ENCODE peak calls at places on chromosome 15, in five cellular contexts. V, Q, S, A and L are unnamed samples.

GRCh38 chr15:54212635-54213034 is 234.4 kb downstream of the UNC13C start:
- DNase-seq in Q (no peak), V (no peak), S (no peak), A (no peak), L (no peak)

GRCh38 chr15:73330206-73331051 is 38.3 kb downstream of the HCN4 start:
- DNase-seq in Q (peak; percentile 5), V (no peak), A (no peak), S (no peak), L (no peak)

GRCh38 chr15:71743861-71744382 is 66.4 kb upstream of the NR2E3 start:
- DNase-seq in V (no peak), S (peak; percentile 39), A (no peak), Q (peak; percentile 46), L (peak; percentile 69)

GRCh38 chr15:74873756-74874424 is 725 bp upstream of the SCAMP2 start:
- DNase-seq in Q (peak; percentile 37), A (no peak), V (peak; percentile 65), S (peak; percentile 34), L (no peak)

GRCh38 chr15:90610220-90610619 is 80.5 kb downstream of the CRTC3 start:
- DNase-seq in V (no peak), S (no peak), Q (no peak), A (no peak), L (peak; percentile 89)

GRCh38 chr15:65423977-65424679 is 1.4 kb upstream of the IGDCC4 start:
- DNase-seq in Q (no peak), V (no peak), S (no peak), A (no peak), L (peak; percentile 51)

GRCh38 chr15:27412413-27412812 is 441.4 kb downstream of the GABRG3 start:
- DNase-seq in S (no peak), Q (peak; percentile 21), V (no peak), A (no peak), L (no peak)

GRCh38 chr15:96316953-96317629 is 13.4 kb upstream of the NR2F2 start:
- DNase-seq in Q (no peak), A (no peak), V (no peak), S (no peak), L (no peak)

GRCh38 chr15:68471552-68471951 is 39.6 kb upstream of the ITGA11 start:
- DNase-seq in Q (no peak), A (no peak), V (no peak), S (no peak), L (peak; percentile 12)

GRCh38 chr15:41566121-41566885 is 7.3 kb downstream of the TYRO3 start:
- DNase-seq in V (no peak), S (no peak), A (no peak), Q (no peak), L (no peak)

GRCh38 chr15:83287541-83288027 is 3.1 kb upstream of the BNC1 start:
- DNase-seq in A (no peak), S (no peak), V (peak; percentile 54), Q (no peak), L (peak; percentile 98)

GRCh38 chr15:42577514-42578031 is 2.2 kb downstream of the STARD9 start:
- DNase-seq in V (no peak), A (no peak), Q (no peak), S (no peak), L (peak; percentile 79)

GRCh38 chr15:82108489-82109078 is 62.8 kb upstream of the MEX3B start:
- DNase-seq in A (no peak), V (peak; percentile 80), S (peak; percentile 23), Q (peak; percentile 92), L (peak; percentile 50)

GRCh38 chr15:92810418-92811138 is 89.5 kb upstream of the CHD2 start:
- DNase-seq in Q (no peak), A (no peak), V (no peak), S (no peak), L (peak; percentile 78)

GRCh38 chr15:73051402-73051810 is 857 bp upstream of the NEO1 start:
- DNase-seq in V (peak; percentile 38), A (no peak), Q (peak; percentile 47), S (no peak), L (no peak)

GRCh38 chr15:79221696-79222095 is 60.8 kb upstream of the ANKRD34C start:
- DNase-seq in A (no peak), S (no peak), V (no peak), Q (no peak), L (no peak)

GRCh38 chr15:89362203-89363101 is 27.8 kb upstream of the POLG start:
- DNase-seq in V (no peak), A (no peak), Q (no peak), S (no peak), L (no peak)

GRCh38 chr15:52527898-52528464 is 699 bp downstream of the MYO5A start:
- DNase-seq in A (no peak), V (peak; percentile 64), Q (no peak), S (no peak), L (peak; percentile 33)
- TF ChIP-seq USF2 in A (no peak), V (no peak), Q (no peak), S (no peak), L (no peak)

DNA sequence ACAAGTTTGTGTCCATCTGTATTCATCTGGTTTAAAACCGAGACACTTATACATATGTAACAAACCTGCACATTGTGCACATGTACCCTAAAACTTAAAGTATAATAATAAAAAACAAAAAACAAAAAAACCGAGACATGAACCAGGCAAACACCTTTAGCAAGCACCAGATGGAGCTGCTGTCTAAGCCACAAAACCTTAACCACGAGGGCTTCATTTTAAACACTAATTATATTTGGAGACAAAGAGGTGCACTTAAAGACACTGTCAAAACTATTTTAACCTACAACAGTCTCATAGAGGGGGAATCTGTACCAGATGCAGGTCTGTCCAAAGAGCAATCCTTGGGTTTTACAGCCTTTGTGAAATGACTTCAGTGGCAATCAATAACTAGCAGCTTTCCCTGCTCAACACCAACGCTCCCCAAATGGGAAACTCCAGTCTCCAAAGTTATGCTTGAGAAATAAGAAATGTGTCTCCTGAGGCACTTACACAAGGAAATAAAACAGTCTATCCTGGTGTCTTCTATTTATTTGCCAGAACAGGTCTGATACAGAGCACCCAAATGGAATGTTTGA is 115.7 kb upstream of the TSPAN3 start:
- DNase-seq in A (peak; percentile 39), Q (no peak), V (no peak), S (no peak), L (peak; percentile 47)
- TF ChIP-seq USF2 in A (no peak), Q (no peak), V (no peak), S (no peak), L (no peak)

GRCh38 chr15:60695713-60696522 is 217.0 kb upstream of the ICE2 start:
- DNase-seq in S (no peak), Q (no peak), V (no peak), A (no peak), L (peak; percentile 71)
- TF ChIP-seq USF2 in S (no peak), Q (no peak), V (no peak), A (no peak), L (no peak)

GRCh38 chr15:66565731-66566130 is at the start of gene LCTL:
- DNase-seq in V (no peak), S (peak; percentile 58), A (no peak), Q (peak; percentile 71), L (peak; percentile 72)

GRCh38 chr15:66564136-66565041 is 1.4 kb downstream of the LCTL start:
- DNase-seq in V (no peak), Q (peak; percentile 29), S (no peak), A (no peak), L (no peak)

GRCh38 chr15:66563566-66564110 is 2.2 kb downstream of the LCTL start:
- DNase-seq in V (no peak), Q (no peak), A (no peak), S (no peak), L (no peak)

GRCh38 chr15:66566963-66567531 is 1.2 kb upstream of the LCTL start:
- DNase-seq in A (peak; percentile 17), S (peak; percentile 76), Q (peak; percentile 77), V (peak; percentile 86), L (peak; percentile 76)

GRCh38 chr15:66565141-66565595 is 630 bp downstream of the LCTL start:
- DNase-seq in Q (no peak), S (no peak), A (no peak), V (no peak), L (no peak)
- TF ChIP-seq USF2 in Q (no peak), S (no peak), A (no peak), V (no peak), L (no peak)

GRCh38 chr15:98580577-98580976 is 67.8 kb upstream of the IGF1R start:
- DNase-seq in S (no peak), A (no peak), Q (peak; percentile 25), V (no peak), L (no peak)
- TF ChIP-seq USF2 in S (no peak), A (no peak), Q (no peak), V (no peak), L (no peak)

GRCh38 chr15:70121656-70122297 is 24.1 kb upstream of the TLE3 start:
- DNase-seq in A (no peak), S (no peak), Q (no peak), V (no peak), L (peak; percentile 80)
- TF ChIP-seq USF2 in A (no peak), S (no peak), Q (no peak), V (no peak), L (no peak)

GRCh38 chr15:61796056-61796455 is 264.2 kb downstream of the VPS13C start:
- DNase-seq in S (no peak), V (no peak), Q (no peak), A (no peak), L (peak; percentile 4)
- TF ChIP-seq USF2 in S (no peak), V (no peak), Q (no peak), A (no peak), L (no peak)